ENCODE peak calls at places on chromosomes 16 and 17, in seven cellular contexts. W is fibroblast of lung, C is K562, R is A549, N is IMR-90, V is GM23338, K is osteoblast. G is an unnamed sample.

GRCh38 chr17:49454050-49454449 is 39.4 kb upstream of the PHB1 start:
- DNase-seq in W (no peak), C (no peak), R (peak), N (peak), V (no peak), K (peak), G (no peak)

GRCh38 chr17:9307313-9307998 is 268.2 kb downstream of the STX8 start:
- DNase-seq in W (no peak), C (no peak), R (no peak), N (peak), V (no peak), K (no peak), G (no peak)

GRCh38 chr17:47821424-47822379 is at the start of gene OSBPL7:
- DNase-seq in W (peak), C (peak), R (peak), N (peak), V (peak), K (peak), G (peak)

GRCh38 chr16:14409563-14409962 is 220.5 kb downstream of the PARN start:
- DNase-seq in W (peak), C (no peak), R (peak), N (peak), V (no peak), K (peak), G (no peak)

GRCh38 chr16:76201385-76201784 is 75.8 kb upstream of the CNTNAP4 start:
- DNase-seq in W (no peak), C (no peak), R (no peak), N (no peak), V (no peak), K (no peak), G (no peak)

GRCh38 chr17:20987511-20987910 is 55.3 kb downstream of the USP22 start:
- DNase-seq in W (no peak), C (no peak), R (no peak), N (no peak), V (no peak), K (no peak), G (no peak)

GRCh38 chr16:69315486-69316311 is 4.5 kb downstream of the VPS4A start:
- DNase-seq in W (no peak), C (no peak), R (no peak), N (no peak), V (no peak), K (no peak), G (no peak)

GRCh38 chr17:30116661-30117547 is at the start of gene NSRP1:
- DNase-seq in W (peak), C (peak), R (peak), N (peak), V (peak), K (peak), G (peak)

GRCh38 chr17:8109669-8110455 is 8.5 kb downstream of the ALOXE3 start:
- DNase-seq in W (peak), C (peak), R (peak), N (no peak), V (peak), K (peak), G (peak)

GRCh38 chr17:51397361-51398127 is 137.2 kb downstream of the UTP18 start:
- DNase-seq in W (no peak), C (no peak), R (peak), N (peak), V (no peak), K (no peak), G (no peak)

GRCh38 chr17:31487648-31488263 is 96.3 kb downstream of the RAB11FIP4 start:
- DNase-seq in W (no peak), C (peak), R (peak), N (peak), V (peak), K (peak), G (peak)

GRCh38 chr17:81428121-81428515 is 32.9 kb downstream of the BAHCC1 start:
- DNase-seq in W (no peak), C (no peak), R (no peak), N (no peak), V (no peak), K (no peak), G (no peak)

GRCh38 chr17:68277807-68278206 is 13.1 kb downstream of the SLC16A6 start:
- DNase-seq in W (no peak), C (no peak), R (peak), N (no peak), V (no peak), K (no peak), G (no peak)

GRCh38 chr16:68232335-68232734 is 3.6 kb downstream of the ESRP2 start:
- DNase-seq in W (no peak), C (no peak), R (no peak), N (no peak), V (no peak), K (peak), G (no peak)

GRCh38 chr17:81607431-81607830 is 29.5 kb downstream of the NPLOC4 start:
- DNase-seq in W (no peak), C (no peak), R (no peak), N (peak), V (no peak), K (no peak), G (no peak)

GRCh38 chr16:87709677-87710076 is 56.1 kb downstream of the KLHDC4 start:
- DNase-seq in W (no peak), C (no peak), R (no peak), N (no peak), V (no peak), K (no peak), G (no peak)

GRCh38 chr16:72894291-72895151 is 153.4 kb downstream of the ZFHX3 start:
- DNase-seq in W (no peak), C (no peak), R (no peak), N (peak), V (no peak), K (peak), G (no peak)

GRCh38 chr17:52648995-52649394 is 490.5 kb upstream of the CA10 start:
- DNase-seq in W (no peak), C (no peak), R (no peak), N (no peak), V (no peak), K (no peak), G (no peak)

GRCh38 chr16:59905628-59906027 is 1171.5 kb upstream of the GOT2 start:
- DNase-seq in W (peak), C (no peak), R (peak), N (no peak), V (no peak), K (peak), G (no peak)

GRCh38 chr17:50094243-50094752 is 853 bp upstream of the PDK2 start:
- DNase-seq in W (peak), C (peak), R (peak), N (peak), V (peak), K (peak), G (peak)

GRCh38 chr17:82490512-82491195 is 28.9 kb upstream of the FOXK2 start:
- DNase-seq in W (no peak), C (no peak), R (no peak), N (no peak), V (no peak), K (peak), G (peak)

GRCh38 chr17:8991514-8992285 is 26.2 kb upstream of the PIK3R5 start:
- DNase-seq in W (peak), C (peak), R (peak), N (peak), V (peak), K (peak), G (peak)

GRCh38 chr17:44522883-44523671 is 19.9 kb upstream of the GPATCH8 start:
- DNase-seq in W (peak), C (peak), R (peak), N (peak), V (peak), K (peak), G (peak)

GRCh38 chr17:80968602-80969029 is 23.0 kb upstream of the CHMP6 start:
- DNase-seq in W (peak), C (no peak), R (no peak), N (peak), V (no peak), K (peak), G (no peak)

GRCh38 chr17:82710499-82711232 is 5.8 kb upstream of the FN3KRP start:
- DNase-seq in W (no peak), C (no peak), R (no peak), N (no peak), V (peak), K (no peak), G (peak)

GRCh38 chr17:38920374-38921291 is 4.8 kb upstream of the LASP1NB start:
- DNase-seq in W (no peak), C (no peak), R (no peak), N (no peak), V (no peak), K (no peak), G (no peak)

GRCh38 chr17:38925263-38925995 is at the start of gene LASP1NB:
- DNase-seq in W (peak), C (no peak), R (no peak), N (peak), V (peak), K (peak), G (peak)

GRCh38 chr17:38919316-38920078 is 5.9 kb upstream of the LASP1NB start:
- DNase-seq in W (no peak), C (no peak), R (no peak), N (no peak), V (no peak), K (no peak), G (no peak)

GRCh38 chr17:38921756-38922411 is 3.5 kb upstream of the LASP1NB start:
- DNase-seq in W (no peak), C (no peak), R (no peak), N (no peak), V (peak), K (no peak), G (no peak)

DNA sequence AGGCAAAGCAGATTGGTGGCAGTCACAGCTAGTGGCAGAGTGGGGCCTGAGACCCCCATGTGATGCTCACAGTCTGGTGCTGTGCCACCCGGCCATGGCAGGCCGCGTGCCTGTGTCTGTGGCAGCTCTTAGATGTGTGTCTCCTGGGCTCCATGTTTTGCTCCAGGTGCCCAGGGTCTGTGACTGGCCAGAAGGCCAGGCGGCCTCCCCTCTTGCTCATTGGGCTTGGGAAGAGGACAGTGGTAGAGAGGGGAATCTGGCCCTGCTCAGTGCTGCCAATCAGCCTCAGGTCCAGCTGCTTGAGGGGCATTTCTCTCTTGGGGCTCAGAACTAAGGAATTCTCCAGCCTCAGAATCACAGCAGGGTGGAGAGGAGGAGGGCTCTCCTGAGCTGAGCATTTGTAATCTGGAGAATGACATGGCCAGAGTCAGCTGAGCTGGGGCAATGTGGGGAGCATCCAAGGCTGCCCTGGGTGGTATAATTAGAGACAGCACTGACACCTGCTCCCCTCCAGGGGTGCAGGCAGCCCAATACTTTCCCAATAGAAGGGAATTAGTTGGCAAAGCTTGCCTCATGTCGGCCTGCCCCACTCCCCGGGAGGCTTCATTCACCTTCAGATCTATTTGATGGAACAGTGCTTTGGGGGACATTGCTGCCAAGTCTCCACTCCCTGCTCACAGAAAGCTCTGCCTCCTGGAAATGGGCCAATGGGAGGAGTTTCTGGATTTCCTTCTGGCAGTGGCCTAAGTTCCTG is 2.7 kb upstream of the LASP1NB start:
- DNase-seq in W (peak), C (peak), R (no peak), N (peak), V (peak), K (peak), G (no peak)
- TF ChIP-seq CTCF in W (no peak), C (no peak), R (no peak), N (no peak), V (no peak), K (peak), G (no peak)

GRCh38 chr17:27495460-27495859 is 39.2 kb downstream of the KSR1 start:
- DNase-seq in W (no peak), C (no peak), R (no peak), N (no peak), V (no peak), K (no peak), G (peak)

GRCh38 chr17:27492470-27492869 is 36.2 kb downstream of the KSR1 start:
- DNase-seq in W (no peak), C (no peak), R (no peak), N (no peak), V (no peak), K (no peak), G (no peak)

GRCh38 chr17:27493088-27493487 is 36.8 kb downstream of the KSR1 start:
- DNase-seq in W (no peak), C (no peak), R (no peak), N (no peak), V (no peak), K (no peak), G (no peak)

GRCh38 chr17:27496005-27496404 is 39.8 kb downstream of the KSR1 start:
- DNase-seq in W (no peak), C (no peak), R (no peak), N (no peak), V (no peak), K (no peak), G (no peak)

GRCh38 chr17:27494192-27495091 is 38.2 kb downstream of the KSR1 start:
- DNase-seq in W (peak), C (no peak), R (peak), N (peak), V (peak), K (no peak), G (no peak)
- H3K4me2 ChIP-seq in W (peak), C (no peak), R (peak), N (no peak), V (peak), K (peak), G (no peak)

GRCh38 chr16:84356176-84356575 is 12.2 kb upstream of the ATP2C2 start:
- DNase-seq in W (no peak), C (no peak), R (no peak), N (no peak), V (no peak), K (peak), G (no peak)
- TF ChIP-seq CTCF in W (no peak), C (no peak), R (no peak), N (no peak), V (no peak), K (no peak), G (no peak)

GRCh38 chr16:81067166-81067565 is 9.9 kb downstream of the C16orf46 start:
- DNase-seq in W (no peak), C (no peak), R (no peak), N (no peak), V (no peak), K (no peak), G (no peak)
- H3K4me2 ChIP-seq in W (no peak), C (no peak), R (no peak), N (no peak), V (no peak), K (no peak), G (no peak)

GRCh38 chr16:9033125-9033830 is 58.2 kb upstream of the HAPSTR1 start:
- DNase-seq in W (peak), C (peak), R (peak), N (peak), V (peak), K (peak), G (peak)
- TF ChIP-seq CTCF in W (peak), C (peak), R (peak), N (peak), V (peak), K (peak), G (peak)

GRCh38 chr17:40551091-40551873 is 14.0 kb downstream of the CCR7 start:
- DNase-seq in W (peak), C (peak), R (peak), N (peak), V (no peak), K (peak), G (no peak)

GRCh38 chr17:40553694-40554534 is 11.4 kb downstream of the CCR7 start:
- DNase-seq in W (peak), C (peak), R (no peak), N (peak), V (no peak), K (peak), G (peak)

GRCh38 chr17:40552806-40553693 is 12.2 kb downstream of the CCR7 start:
- DNase-seq in W (no peak), C (no peak), R (no peak), N (no peak), V (no peak), K (no peak), G (no peak)

GRCh38 chr17:40550608-40551007 is 14.7 kb downstream of the CCR7 start:
- DNase-seq in W (peak), C (no peak), R (peak), N (peak), V (no peak), K (peak), G (no peak)

DNA sequence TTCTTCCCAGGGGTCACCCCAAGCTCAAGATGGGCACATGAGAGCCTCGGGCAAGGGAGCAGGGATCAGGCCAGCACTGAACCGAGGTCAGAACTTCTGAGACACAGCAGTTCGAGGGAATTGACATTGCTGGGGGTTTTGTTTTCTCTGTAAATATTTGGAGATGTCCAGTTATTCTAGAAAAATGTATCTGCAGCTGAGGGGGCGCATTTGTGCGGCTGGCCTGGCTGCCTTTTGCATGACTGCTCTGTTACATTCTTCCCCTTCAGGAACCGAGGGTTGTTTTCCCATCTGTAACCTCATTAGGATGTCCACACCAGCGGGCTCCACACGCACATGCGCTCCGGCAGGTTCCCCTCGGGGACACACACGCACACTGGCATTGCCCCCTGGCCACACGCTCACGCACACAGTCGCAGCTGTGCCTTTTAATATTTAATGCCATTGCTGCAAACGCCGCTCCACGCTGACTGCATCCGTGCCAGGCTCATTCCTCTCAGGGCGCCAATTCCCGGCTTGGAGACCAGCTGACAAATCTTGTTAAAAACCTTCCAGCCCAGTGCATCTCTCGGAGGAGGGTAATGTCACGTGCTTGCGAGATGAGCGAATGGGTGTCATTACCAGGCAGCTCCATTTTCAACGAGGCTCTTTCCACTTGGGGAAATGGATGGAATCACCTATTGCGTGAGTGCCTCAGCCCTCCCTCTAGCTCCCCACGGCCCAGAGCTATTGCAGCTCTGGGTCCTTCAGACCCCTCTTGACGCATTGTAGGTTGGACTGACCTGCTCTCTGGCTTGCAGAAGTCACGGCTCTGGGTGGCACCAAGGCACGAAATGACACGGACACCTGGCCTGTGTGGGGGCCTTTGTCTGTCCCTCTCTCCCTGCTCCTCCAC is 13.2 kb downstream of the CCR7 start:
- DNase-seq in W (peak), C (peak), R (peak), N (peak), V (no peak), K (peak), G (no peak)
- H3K4me2 ChIP-seq in W (peak), C (no peak), R (peak), N (peak), V (no peak), K (peak), G (no peak)

DNA sequence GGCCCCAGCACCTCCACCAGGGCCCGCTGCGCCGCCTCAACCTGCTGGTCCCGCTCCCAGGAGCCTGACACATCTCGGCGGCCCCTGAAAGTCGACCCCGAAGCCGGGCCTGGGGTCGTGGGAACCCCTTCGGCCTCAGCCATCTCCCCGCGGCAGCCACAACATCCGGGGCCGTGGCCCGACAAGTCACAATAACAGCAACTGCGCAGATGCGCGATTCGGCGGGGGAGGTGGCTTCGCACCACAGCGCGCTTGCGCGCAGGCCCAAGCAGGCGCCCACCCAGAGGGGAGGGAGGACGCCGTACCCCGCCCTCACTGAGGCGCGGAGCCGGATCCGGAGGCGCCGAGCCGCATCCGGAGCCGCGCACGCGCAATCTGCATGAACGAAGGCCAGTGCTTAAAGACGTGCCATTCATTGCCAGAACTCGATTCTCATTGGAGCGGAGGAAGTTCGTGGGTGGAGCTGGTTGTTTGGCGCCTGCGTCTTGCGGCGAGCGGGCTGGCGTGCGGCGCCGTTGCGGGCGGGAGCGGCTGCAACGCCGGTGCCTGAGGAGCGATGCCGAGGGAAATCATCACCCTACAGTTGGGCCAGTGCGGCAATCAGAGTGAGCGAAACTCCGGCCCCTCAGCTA is at the start of the genes RETREG3 and TUBG1:
- DNase-seq in W (peak), C (peak), R (peak), N (peak), V (peak), K (peak), G (peak)
- TF ChIP-seq CTCF in W (peak), C (peak), R (no peak), N (peak), V (no peak), K (peak), G (no peak)

DNA sequence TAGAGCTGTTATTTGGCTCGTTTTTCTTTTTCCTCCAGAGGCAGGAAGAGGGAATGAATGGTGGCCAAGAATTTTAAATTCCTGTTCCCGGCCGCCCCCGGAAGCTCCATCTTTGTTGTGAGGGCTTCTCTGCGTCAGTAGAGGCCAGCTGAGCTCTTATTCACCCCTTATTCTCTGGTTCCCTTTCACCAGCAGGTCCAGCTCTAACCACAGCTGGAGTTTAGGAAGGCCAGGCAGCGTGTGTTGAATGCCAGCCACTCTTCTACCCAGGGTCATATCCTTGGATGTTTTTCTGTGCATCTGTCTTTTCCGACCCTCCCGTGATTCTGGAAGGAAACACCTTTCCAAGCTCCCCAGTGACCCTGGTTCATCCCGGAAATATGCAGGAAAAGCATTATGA is 570.5 kb downstream of the WWOX start:
- DNase-seq in W (peak), C (no peak), R (no peak), N (no peak), V (no peak), K (no peak), G (no peak)
- H3K4me2 ChIP-seq in W (no peak), C (no peak), R (no peak), N (no peak), V (no peak), K (no peak), G (no peak)